ENCODE peak calls at places on chromosomes 2 and 18, in seven cellular contexts. M, U, F, Z, V, G and O are unnamed samples.

GRCh38 chr2:241036964-241037421 is 38.6 kb downstream of the SNED1 start:
- DNase-seq in M (no peak), U (no peak), F (peak), Z (no peak), V (no peak), G (peak), O (no peak)

GRCh38 chr2:60335533-60336237 is 217.8 kb downstream of the BCL11A start:
- DNase-seq in M (no peak), U (no peak), F (no peak), Z (no peak), V (no peak), G (no peak), O (no peak)

GRCh38 chr18:80239830-80240229 is 7.5 kb downstream of the PARD6G start:
- DNase-seq in M (no peak), U (no peak), F (no peak), Z (no peak), V (no peak), G (no peak), O (no peak)

GRCh38 chr2:147297820-147298219 is 547.0 kb upstream of the ACVR2A start:
- DNase-seq in M (no peak), U (no peak), F (no peak), Z (no peak), V (no peak), G (peak), O (no peak)

GRCh38 chr2:219071189-219071816 is 10.6 kb upstream of the IHH start:
- DNase-seq in M (peak), U (no peak), F (no peak), Z (no peak), V (peak), G (no peak), O (no peak)

GRCh38 chr2:2613279-2614199 is 282.5 kb upstream of the MYT1L start:
- DNase-seq in M (peak), U (peak), F (peak), Z (no peak), V (peak), G (peak), O (no peak)

GRCh38 chr2:85134255-85135065 is 1.3 kb downstream of the TCF7L1 start:
- DNase-seq in M (no peak), U (peak), F (no peak), Z (no peak), V (peak), G (no peak), O (peak)

GRCh38 chr2:129829577-129829976 is 149.9 kb upstream of the RAB6C start:
- DNase-seq in M (no peak), U (no peak), F (no peak), Z (no peak), V (no peak), G (no peak), O (no peak)

GRCh38 chr2:70143314-70144150 is 47.3 kb downstream of the C2orf42 start:
- DNase-seq in M (peak), U (no peak), F (peak), Z (peak), V (peak), G (peak), O (no peak)

GRCh38 chr2:19890104-19890503 is 11.7 kb downstream of the TTC32 start:
- DNase-seq in M (no peak), U (no peak), F (peak), Z (no peak), V (no peak), G (no peak), O (no peak)